ENCODE peak calls at places on chromosomes 12 and 14, in six cellular contexts. X is GM12878, U is HepG2, R is A549, D is K562, C is upper lobe of left lung. F is an unnamed sample.

GRCh38 chr12:93530358-93530757 is 42.1 kb upstream of the SOCS2 start:
- ATAC-seq in X (no peak), U (no peak), R (no peak), C (no peak), D (no peak), F (no peak)

GRCh38 chr12:30874455-30875313 is 51.9 kb upstream of the TSPAN11 start:
- ATAC-seq in C (no peak), X (no peak), R (no peak), D (no peak), U (peak), F (no peak)

GRCh38 chr14:29789475-29789874 is 138.2 kb downstream of the PRKD1 start:
- ATAC-seq in U (no peak), R (no peak), C (no peak), X (no peak), D (no peak), F (no peak)

GRCh38 chr14:38608244-38608643 is 352.4 kb upstream of the CLEC14A start:
- ATAC-seq in X (no peak), R (no peak), U (peak), C (no peak), D (no peak), F (no peak)

GRCh38 chr14:91149462-91149861 is 35.6 kb downstream of the DGLUCY start:
- ATAC-seq in U (peak), C (peak), D (peak), R (peak), X (no peak), F (peak)

GRCh38 chr14:100187247-100187833 is 27.9 kb upstream of the DEGS2 start:
- ATAC-seq in U (peak), D (no peak), R (no peak), C (no peak), X (no peak), F (no peak)

GRCh38 chr12:40271981-40272664 is 47.3 kb downstream of the LRRK2 start:
- ATAC-seq in R (no peak), X (no peak), D (no peak), C (no peak), U (no peak), F (no peak)

GRCh38 chr14:69708586-69709169 is 58.3 kb upstream of the SRSF5 start:
- ATAC-seq in X (peak), C (no peak), U (peak), D (peak), R (peak), F (no peak)

GRCh38 chr12:52582489-52582888 is 8.8 kb upstream of the KRT74 start:
- ATAC-seq in R (peak), D (no peak), C (no peak), X (no peak), U (no peak), F (no peak)

GRCh38 chr12:76916170-76916540 is 37.3 kb upstream of the CSRP2 start:
- ATAC-seq in C (no peak), R (no peak), U (no peak), D (no peak), X (no peak), F (no peak)

GRCh38 chr14:85319101-85319500 is 210.8 kb upstream of the FLRT2 start:
- ATAC-seq in X (no peak), C (no peak), U (no peak), R (no peak), D (no peak), F (no peak)

GRCh38 chr12:32390572-32391219 is 8.7 kb upstream of the FGD4 start:
- ATAC-seq in X (no peak), D (no peak), R (peak), U (peak), C (peak), F (peak)

GRCh38 chr12:7117670-7118069 is 8.7 kb upstream of the C1RL start:
- ATAC-seq in X (no peak), U (no peak), C (no peak), D (no peak), R (no peak), F (no peak)

GRCh38 chr12:3119745-3120660 is 42.8 kb downstream of the TSPAN9 start:
- ATAC-seq in D (no peak), X (no peak), R (no peak), U (no peak), C (peak), F (no peak)

GRCh38 chr12:32533971-32534590 is 134.7 kb downstream of the FGD4 start:
- ATAC-seq in C (peak), U (peak), D (peak), R (peak), X (peak), F (peak)

GRCh38 chr14:95463173-95463901 is 53.1 kb downstream of the SYNE3 start:
- ATAC-seq in R (no peak), D (no peak), C (no peak), U (no peak), X (no peak), F (no peak)

GRCh38 chr12:104596128-104596799 is 139.5 kb downstream of the CHST11 start:
- ATAC-seq in R (peak), X (no peak), U (no peak), D (no peak), C (peak), F (peak)

GRCh38 chr12:47714823-47715386 is 9.1 kb upstream of the RPAP3 start:
- ATAC-seq in X (peak), C (no peak), R (peak), U (no peak), D (no peak), F (no peak)

GRCh38 chr12:53973093-53974042 is at the start of gene HOXC11:
- ATAC-seq in X (no peak), R (peak), C (peak), U (no peak), D (no peak), F (no peak)

GRCh38 chr12:5904969-5905368 is 40.1 kb downstream of the ANO2 start:
- ATAC-seq in R (no peak), C (no peak), X (no peak), D (no peak), U (no peak), F (no peak)
- TF ChIP-seq CTCF in R (no peak), C (no peak), X (no peak), D (no peak), U (no peak), F (no peak)

GRCh38 chr14:61568572-61569011 is 126.7 kb upstream of the HIF1A start:
- ATAC-seq in D (no peak), R (no peak), X (peak), U (no peak), C (peak), F (no peak)

GRCh38 chr14:61565181-61565580 is 130.1 kb upstream of the HIF1A start:
- ATAC-seq in U (no peak), D (no peak), X (no peak), R (no peak), C (no peak), F (no peak)

GRCh38 chr14:61565836-61566536 is 129.3 kb upstream of the HIF1A start:
- ATAC-seq in X (no peak), U (no peak), D (no peak), C (no peak), R (no peak), F (no peak)

GRCh38 chr14:61567838-61568571 is 127.3 kb upstream of the HIF1A start:
- ATAC-seq in X (peak), U (no peak), D (no peak), C (no peak), R (no peak), F (no peak)

GRCh38 chr14:61566537-61567225 is 128.6 kb upstream of the HIF1A start:
- ATAC-seq in X (no peak), C (no peak), D (no peak), R (no peak), U (no peak), F (no peak)
- H3K4me3 ChIP-seq in X (no peak), C (no peak), D (no peak), R (no peak), U (no peak), F (no peak)

GRCh38 chr12:16586350-16587109 is 19.4 kb downstream of the LMO3 start:
- ATAC-seq in D (no peak), U (no peak), C (peak), R (no peak), X (no peak), F (peak)
- TF ChIP-seq EP300 in D (no peak), U (no peak), C (no peak), R (no peak), X (no peak), F (peak)

DNA sequence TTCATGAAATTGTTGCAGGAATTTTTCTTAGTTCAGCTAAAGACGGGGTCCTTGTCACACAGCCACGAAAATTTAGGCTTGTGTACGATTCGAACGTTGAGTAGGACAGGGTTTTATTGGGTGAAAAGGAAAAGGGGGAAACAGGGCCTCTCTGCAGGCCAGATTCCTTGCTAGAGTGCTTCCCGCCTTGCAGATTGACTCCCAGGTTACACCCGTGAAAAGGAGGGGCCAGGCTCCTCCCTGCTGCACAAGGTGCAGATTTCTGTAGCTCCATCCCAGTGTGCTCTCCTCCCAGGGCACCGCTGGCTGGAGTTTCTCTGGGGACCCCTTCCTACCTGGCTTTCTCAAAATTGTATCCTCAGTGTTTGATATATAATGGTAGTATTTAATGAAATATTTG is 221.5 kb downstream of the ERC1 start:
- ATAC-seq in X (no peak), U (no peak), D (no peak), C (no peak), R (no peak), F (no peak)
- TF ChIP-seq CTCF in X (no peak), U (no peak), D (no peak), C (no peak), R (no peak), F (no peak)

DNA sequence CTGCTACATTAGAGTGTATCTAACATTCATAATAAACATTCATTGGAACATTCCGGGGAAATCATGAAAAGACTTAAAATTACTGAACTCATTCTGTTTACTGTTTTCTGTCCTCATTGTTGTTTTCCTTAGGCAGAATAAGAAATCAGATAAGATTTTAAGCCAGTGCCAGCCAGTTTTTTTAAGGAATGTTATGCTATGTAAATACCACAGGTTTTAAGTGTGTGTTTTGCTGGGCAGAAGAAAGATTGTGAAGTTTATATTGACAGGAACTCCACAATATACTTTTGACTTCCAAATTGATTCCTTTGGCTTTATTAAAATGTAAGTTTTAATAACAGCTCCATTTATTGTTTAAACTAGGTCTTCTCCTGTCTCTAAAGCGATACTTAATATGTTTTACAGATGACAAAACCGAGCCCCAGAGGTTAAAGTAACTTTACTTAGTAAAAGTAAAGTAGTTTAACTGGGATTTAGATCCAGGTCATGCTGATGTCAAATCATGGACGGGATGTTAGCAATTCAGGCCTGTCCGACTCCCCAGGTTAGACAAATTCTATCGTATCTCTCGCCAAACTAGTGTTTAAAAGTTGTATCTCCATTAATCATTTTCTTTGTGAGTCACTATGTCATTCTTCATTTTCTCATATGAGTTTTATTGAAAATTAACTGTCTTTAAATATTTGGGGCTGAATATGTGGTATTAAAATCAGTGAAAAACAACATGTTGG is 1.8 kb downstream of the LARP4 start:
- ATAC-seq in X (no peak), U (no peak), D (no peak), C (no peak), R (no peak), F (no peak)
- H3K4me3 ChIP-seq in X (peak), U (peak), D (peak), C (peak), R (peak), F (peak)

GRCh38 chr14:50117456-50117855 is 1.1 kb upstream of the VCPKMT start:
- ATAC-seq in D (no peak), C (no peak), R (no peak), X (no peak), U (no peak), F (no peak)

GRCh38 chr14:50113381-50113811 is 3.0 kb downstream of the VCPKMT start:
- ATAC-seq in R (no peak), X (peak), U (no peak), D (no peak), C (no peak), F (no peak)

GRCh38 chr14:50121506-50121905 is 5.1 kb upstream of the VCPKMT start:
- ATAC-seq in X (no peak), D (no peak), C (no peak), U (no peak), R (no peak), F (no peak)

GRCh38 chr14:50116986-50117385 is 614 bp upstream of the VCPKMT start:
- ATAC-seq in X (no peak), R (no peak), U (no peak), C (no peak), D (no peak), F (no peak)

GRCh38 chr14:50116221-50116956 is at the start of gene VCPKMT:
- ATAC-seq in U (peak), R (peak), X (peak), D (peak), C (peak), F (peak)
- TF ChIP-seq EP300 in U (no peak), R (no peak), X (peak), D (no peak), C (no peak), F (no peak)

GRCh38 chr14:73820631-73821030 is 31.0 kb upstream of the PTGR2 start:
- ATAC-seq in X (no peak), C (no peak), U (no peak), D (no peak), R (no peak), F (no peak)
- TF ChIP-seq CTCF in X (no peak), C (no peak), U (no peak), D (no peak), R (no peak), F (no peak)

GRCh38 chr12:11755311-11755930 is 105.9 kb downstream of the ETV6 start:
- ATAC-seq in C (no peak), D (no peak), R (no peak), U (no peak), X (no peak), F (no peak)
- H3K4me3 ChIP-seq in C (no peak), D (no peak), R (no peak), U (no peak), X (no peak), F (no peak)

DNA sequence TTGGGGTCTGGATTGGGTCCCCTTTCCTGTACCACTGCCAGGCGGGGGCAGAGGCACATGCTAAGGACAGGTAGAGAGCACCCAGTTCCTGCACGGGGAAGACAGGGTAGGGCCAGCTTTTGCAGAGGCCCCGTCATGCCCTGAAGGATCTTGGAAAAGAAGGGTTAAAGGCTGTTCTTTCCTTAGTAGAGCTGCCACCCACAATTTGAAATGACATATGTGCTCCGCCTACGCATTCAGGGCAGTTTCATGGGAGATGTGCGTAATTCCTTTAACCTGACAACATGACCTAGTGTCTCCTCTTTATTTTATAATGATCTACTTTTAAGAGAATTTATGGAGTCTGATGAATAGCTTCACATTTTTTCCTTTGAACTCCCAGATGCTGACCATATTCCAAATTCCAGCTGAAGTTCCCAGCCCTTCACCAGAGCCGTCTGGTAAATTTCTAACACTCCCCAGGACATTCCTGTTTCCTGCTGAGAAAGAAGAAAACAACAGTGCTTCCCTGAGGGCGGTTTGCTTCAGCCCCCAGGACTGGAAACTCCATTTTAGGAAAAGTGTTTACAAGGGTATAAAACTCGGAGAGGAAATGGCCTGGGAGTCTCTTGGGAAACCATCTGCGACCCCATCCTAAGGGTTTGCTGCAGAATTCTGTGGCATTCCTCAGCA is 58.9 kb upstream of the PLEKHG3 start:
- ATAC-seq in U (no peak), C (peak), X (no peak), D (no peak), R (peak), F (peak)
- TF ChIP-seq EP300 in U (no peak), C (no peak), X (no peak), D (no peak), R (peak), F (no peak)

F was measured in gastroesophageal sphincter.